ENCODE peak calls at places on chromosome 16, in eight cellular contexts. Q is adrenal gland, J is lower lobe of right lung, E is GM12878, U is left ventricle myocardium inferior, G is GM23338, Y is heart right ventricle, A is IMR-90. V is an unnamed sample.
A peak's percentile ranks its signal among the peaks of the same experiment; 100 is the strongest.

GRCh38 chr16:21276090-21276489 is 2.0 kb downstream of the CRYM start:
- DNase-seq in Q (no peak), J (no peak), E (no peak), U (no peak), G (no peak), Y (no peak), A (no peak), V (no peak)

GRCh38 chr16:81127051-81127450 is 30.9 kb upstream of the GCSH start:
- DNase-seq in Q (no peak), J (no peak), E (no peak), U (no peak), G (no peak), Y (no peak), A (peak; percentile 67), V (no peak)

GRCh38 chr16:17930280-17930679 is 406.3 kb downstream of the NPIPA8 start:
- DNase-seq in Q (no peak), J (no peak), E (no peak), U (no peak), G (peak; percentile 34), Y (no peak), A (no peak), V (no peak)

GRCh38 chr16:3401719-3402397 is 843 bp downstream of the ZNF174 start:
- DNase-seq in Q (no peak), J (no peak), E (no peak), U (no peak), G (peak; percentile 51), Y (no peak), A (peak; percentile 18), V (no peak)

GRCh38 chr16:82331397-82331796 is 161.4 kb upstream of the MPHOSPH6 start:
- DNase-seq in Q (no peak), J (no peak), E (no peak), U (no peak), G (no peak), Y (no peak), A (no peak), V (no peak)

GRCh38 chr16:11571549-11571948 is 15.2 kb downstream of the LITAF start:
- DNase-seq in Q (no peak), J (no peak), E (no peak), U (no peak), G (no peak), Y (no peak), A (no peak), V (no peak)

GRCh38 chr16:75053791-75054555 is 55.1 kb downstream of the ZNRF1 start:
- DNase-seq in Q (peak; percentile 59), J (peak; percentile 53), E (no peak), U (peak; percentile 70), G (no peak), Y (peak; percentile 71), A (no peak), V (peak; percentile 86)

GRCh38 chr16:12661656-12662172 is 142.0 kb downstream of the CPPED1 start:
- DNase-seq in Q (peak; percentile 21), J (no peak), E (no peak), U (no peak), G (peak; percentile 90), Y (peak; percentile 30), A (peak; percentile 13), V (no peak)

GRCh38 chr16:87209808-87210512 is 107.2 kb downstream of the C16orf95 start:
- DNase-seq in Q (no peak), J (no peak), E (no peak), U (no peak), G (no peak), Y (no peak), A (no peak), V (no peak)

GRCh38 chr16:87206646-87207451 is 110.3 kb downstream of the C16orf95 start:
- DNase-seq in Q (no peak), J (no peak), E (no peak), U (peak; percentile 35), G (no peak), Y (no peak), A (peak; percentile 64), V (no peak)

GRCh38 chr16:87210949-87211348 is 106.2 kb downstream of the C16orf95 start:
- DNase-seq in Q (no peak), J (no peak), E (no peak), U (no peak), G (no peak), Y (no peak), A (peak; percentile 45), V (no peak)

GRCh38 chr16:87207509-87207908 is 109.7 kb downstream of the C16orf95 start:
- DNase-seq in Q (no peak), J (no peak), E (no peak), U (no peak), G (no peak), Y (no peak), A (peak; percentile 81), V (no peak)

GRCh38 chr16:87207965-87208364 is 109.2 kb downstream of the C16orf95 start:
- DNase-seq in Q (no peak), J (no peak), E (no peak), U (no peak), G (peak; percentile 9), Y (no peak), A (no peak), V (no peak)
- H3K4me1 ChIP-seq in Q (no peaks in the 10 kb centered on the region), J (peaks cover 6% of the 10 kb centered on the region), E (no peaks in the 10 kb centered on the region), U (peaks cover 3% of the 10 kb centered on the region), G (no peaks in the 10 kb centered on the region), Y (peaks cover 13% of the 10 kb centered on the region), A (peaks cover 21% of the 10 kb centered on the region), V (no peaks in the 10 kb centered on the region)

GRCh38 chr16:79381552-79382042 is 218.9 kb downstream of the MAF start:
- DNase-seq in Q (no peak), J (no peak), E (no peak), U (no peak), G (peak; percentile 9), Y (no peak), A (no peak), V (no peak)
- H3K4me3 ChIP-seq in Q (no peak overlapping the region), J (no peak overlapping the region), E (no peak overlapping the region), U (no peak overlapping the region), G (no peak overlapping the region), Y (no peak overlapping the region), A (no peak overlapping the region), V (no peak overlapping the region)

GRCh38 chr16:50696126-50696525 is 2.7 kb downstream of the NOD2 start:
- DNase-seq in Q (peak; percentile 10), J (no peak), E (no peak), U (no peak), G (no peak), Y (no peak), A (no peak), V (no peak)
- H3K27ac ChIP-seq in Q (no peak overlapping the region), J (peak overlapping the region; percentile 83), E (peak overlapping the region; percentile 95), U (peak overlapping the region; percentile 86), G (no peak overlapping the region), Y (peak overlapping the region; percentile 78), A (no peak overlapping the region), V (peak overlapping the region; percentile 67)

DNA sequence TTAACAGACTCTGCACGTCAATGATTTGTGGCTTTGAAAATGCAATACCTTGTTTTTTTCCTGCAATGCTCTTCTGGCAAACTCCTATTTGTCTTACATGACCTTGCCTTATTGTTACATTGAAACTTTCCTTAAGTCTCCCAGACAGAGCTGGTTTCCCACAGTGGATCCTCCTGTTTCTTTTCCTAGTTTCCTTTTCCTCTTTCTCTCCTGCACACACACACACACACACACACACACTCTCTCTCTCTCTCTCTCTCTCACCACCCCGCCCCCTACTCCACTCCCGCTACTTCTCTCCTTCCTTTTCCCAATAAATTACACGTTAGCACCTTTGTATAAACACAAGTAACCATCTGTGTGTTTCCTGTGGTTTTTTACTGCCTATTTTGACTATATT is 2.3 kb downstream of the ORC6 start:
- DNase-seq in Q (no peak), J (no peak), E (no peak), U (no peak), G (no peak), Y (no peak), A (peak; percentile 24), V (no peak)
- H3K4me1 ChIP-seq in Q (peaks cover 24% of the 10 kb centered on the region), J (peaks cover 29% of the 10 kb centered on the region), E (no peaks in the 10 kb centered on the region), U (peaks cover 65% of the 10 kb centered on the region), G (peaks cover 24% of the 10 kb centered on the region), Y (peaks cover 30% of the 10 kb centered on the region), A (peaks cover 4% of the 10 kb centered on the region), V (peaks cover 26% of the 10 kb centered on the region)

GRCh38 chr16:28923652-28924398 is 1.2 kb downstream of the RABEP2 start:
- DNase-seq in Q (no peak), J (no peak), E (peak; percentile 93), U (no peak), G (peak; percentile 53), Y (no peak), A (no peak), V (no peak)
- H3K4me3 ChIP-seq in Q (peak overlapping the region; percentile 66), J (peak overlapping the region; percentile 85), E (peak overlapping the region; percentile 92), U (peak overlapping the region; percentile 88), G (peak overlapping the region; percentile 98), Y (no peak overlapping the region), A (no peak overlapping the region), V (peak overlapping the region; percentile 84)

DNA sequence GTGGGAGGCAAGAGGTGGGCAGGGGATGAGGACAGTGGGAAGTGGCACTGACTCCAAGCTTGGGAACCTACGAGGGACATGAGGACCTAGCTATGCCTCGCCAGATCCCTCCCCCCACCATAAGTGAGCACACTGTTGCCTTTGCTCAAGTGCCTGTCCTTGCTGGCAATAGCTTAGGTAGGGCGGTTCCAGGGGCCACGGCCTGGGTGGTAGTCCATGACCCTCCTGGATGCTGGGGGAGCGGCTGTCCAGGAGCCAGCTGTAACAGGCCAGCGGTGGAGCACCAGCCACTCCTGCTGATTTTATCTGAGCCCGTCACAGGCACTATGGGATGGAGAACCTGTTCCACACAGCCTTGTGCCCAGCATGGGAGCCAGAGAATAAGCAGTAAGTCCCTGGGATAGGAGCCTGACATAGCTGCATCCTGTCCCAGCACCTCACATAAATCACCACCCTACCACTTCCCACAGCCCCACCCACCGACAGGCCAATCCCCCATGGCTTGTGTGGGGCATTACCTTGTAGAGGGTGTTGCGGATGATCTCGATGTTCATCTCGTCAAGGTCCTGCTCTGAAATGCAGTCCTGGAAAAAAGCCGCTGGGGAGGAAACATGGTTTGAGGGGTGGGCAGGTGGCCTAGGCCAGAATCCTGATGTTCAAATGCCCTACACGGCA is 11.8 kb downstream of the HSD11B2 start:
- DNase-seq in Q (no peak), J (no peak), E (no peak), U (no peak), G (no peak), Y (no peak), A (no peak), V (no peak)
- H3K27ac ChIP-seq in Q (peak overlapping the region; percentile 53), J (peak overlapping the region; percentile 38), E (no peak overlapping the region), U (peak overlapping the region; percentile 76), G (no peak overlapping the region), Y (no peak overlapping the region), A (no peak overlapping the region), V (peak overlapping the region; percentile 24)

V was measured in psoas muscle.